ENCODE peak calls at places on chromosomes 1 and 21, in five cellular contexts. E is progenitor cell of endocrine pancreas, K is mammary epithelial cell, Z is AG10803, H is adrenal gland. O is an unnamed sample.

GRCh38 chr1:206002833-206003532 is at the start of gene RAB7B:
- DNase-seq in H (peak), K (peak), Z (peak), E (no peak), O (peak)

GRCh38 chr1:241423541-241424479 is 66.8 kb upstream of the RGS7 start:
- DNase-seq in K (no peak), E (peak), H (peak), Z (peak), O (no peak)

GRCh38 chr1:214446772-214447556 is 104.4 kb downstream of the PTPN14 start:
- DNase-seq in Z (peak), E (peak), K (peak), H (no peak), O (peak)

GRCh38 chr1:154493276-154493675 is 8.7 kb upstream of the TDRD10 start:
- DNase-seq in Z (no peak), H (peak), K (no peak), E (no peak), O (no peak)

GRCh38 chr1:12166834-12167492 is at the start of gene TNFRSF1B:
- DNase-seq in E (peak), Z (peak), H (no peak), K (peak), O (peak)

GRCh38 chr21:37758997-37759396 is 157.3 kb downstream of the KCNJ6 start:
- DNase-seq in Z (peak), K (peak), H (no peak), E (peak), O (peak)

GRCh38 chr1:167799747-167800146 is 78.0 kb downstream of the MPZL1 start:
- DNase-seq in H (no peak), K (peak), E (no peak), Z (no peak), O (no peak)

GRCh38 chr1:171869097-171869496 is 27.8 kb downstream of the DNM3 start:
- DNase-seq in E (no peak), K (peak), Z (peak), H (no peak), O (peak)

GRCh38 chr1:23475134-23475628 is 8.8 kb downstream of the ASAP3 start:
- DNase-seq in Z (peak), H (peak), E (no peak), K (peak), O (no peak)

GRCh38 chr1:167110586-167110985 is 16.7 kb downstream of the STYXL2 start:
- DNase-seq in Z (no peak), E (no peak), K (no peak), H (no peak), O (no peak)

GRCh38 chr1:36838866-36839265 is 195.4 kb downstream of the GRIK3 start:
- DNase-seq in Z (no peak), K (no peak), H (no peak), E (no peak), O (no peak)

GRCh38 chr21:16195476-16195875 is 465.7 kb downstream of the USP25 start:
- DNase-seq in E (no peak), K (peak), Z (peak), H (no peak), O (no peak)

GRCh38 chr1:157961805-157962762 is 31.4 kb upstream of the KIRREL1 start:
- DNase-seq in E (no peak), Z (peak), H (peak), K (peak), O (no peak)

GRCh38 chr1:153880962-153881361 is 41.8 kb downstream of the GATAD2B start:
- DNase-seq in E (no peak), H (peak), Z (peak), K (peak), O (peak)

GRCh38 chr21:37119421-37120218 is 46.6 kb downstream of the TTC3 start:
- DNase-seq in H (no peak), E (no peak), Z (no peak), K (no peak), O (no peak)

GRCh38 chr1:107862064-107862463 is 102.9 kb downstream of the VAV3 start:
- DNase-seq in K (no peak), H (no peak), E (no peak), Z (no peak), O (no peak)

GRCh38 chr1:917466-918091 is 6.1 kb upstream of the SAMD11 start:
- DNase-seq in E (no peak), H (no peak), K (no peak), Z (no peak), O (no peak)

GRCh38 chr1:176552217-176552974 is 89.4 kb downstream of the PAPPA2 start:
- DNase-seq in E (no peak), H (no peak), Z (no peak), K (no peak), O (no peak)

DNA sequence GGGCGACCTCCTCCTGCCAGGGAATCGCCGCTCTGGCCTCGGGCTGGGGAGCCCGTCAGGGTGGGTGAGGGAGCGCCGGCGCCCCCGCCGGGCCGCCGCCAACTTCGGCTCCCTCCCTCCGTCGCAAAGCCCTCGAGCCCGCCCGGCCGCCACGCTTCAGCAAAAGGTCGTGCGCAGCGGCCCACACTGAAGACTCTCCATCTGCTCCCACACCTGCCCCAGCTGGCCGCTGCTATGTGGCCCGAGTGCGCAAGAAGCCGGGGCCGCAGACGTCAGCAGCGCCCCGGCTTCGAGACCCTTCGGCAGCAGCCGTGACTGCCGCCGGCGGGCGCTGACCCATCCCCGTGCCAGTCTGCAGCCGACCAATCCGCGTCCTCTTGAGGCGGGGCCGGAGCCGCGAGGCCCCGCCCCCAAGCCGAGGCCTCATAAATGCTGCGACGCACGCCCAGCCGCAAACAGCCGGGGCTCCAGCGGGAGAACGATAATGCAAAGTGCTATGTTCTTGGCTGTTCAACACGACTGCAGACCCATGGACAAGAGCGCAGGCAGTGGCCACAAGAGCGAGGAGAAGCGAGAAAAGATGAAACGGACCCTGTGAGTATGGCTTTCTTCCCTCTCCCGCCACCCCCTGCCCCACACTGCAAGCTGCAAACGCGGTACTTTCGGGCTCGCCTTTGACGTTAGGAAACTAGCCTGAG is at the start of gene RGS2:
- DNase-seq in K (peak), Z (peak), E (peak), H (peak), O (peak)
- TF ChIP-seq CTCF in K (no peak), Z (no peak), E (peak), H (no peak), O (no peak)

GRCh38 chr1:45820797-45821196 is 17.4 kb downstream of the MAST2 start:
- DNase-seq in K (no peak), Z (peak), H (no peak), E (no peak), O (no peak)

GRCh38 chr1:45828841-45829240 is 25.4 kb downstream of the MAST2 start:
- DNase-seq in E (no peak), K (no peak), H (no peak), Z (no peak), O (no peak)

GRCh38 chr1:45827256-45827655 is 23.8 kb downstream of the MAST2 start:
- DNase-seq in Z (no peak), H (no peak), K (no peak), E (no peak), O (no peak)

GRCh38 chr1:45822644-45823043 is 19.2 kb downstream of the MAST2 start:
- DNase-seq in K (no peak), H (no peak), Z (no peak), E (no peak), O (no peak)

GRCh38 chr1:45824607-45825006 is 21.2 kb downstream of the MAST2 start:
- DNase-seq in K (no peak), Z (no peak), H (no peak), E (no peak), O (no peak)
- TF ChIP-seq CTCF in K (no peak), Z (no peak), H (no peak), E (no peak), O (no peak)

GRCh38 chr1:87120779-87121178 is 206.3 kb downstream of the HS2ST1 start:
- DNase-seq in K (no peak), E (no peak), H (no peak), Z (no peak), O (no peak)
- TF ChIP-seq CTCF in K (peak), E (peak), H (no peak), Z (peak), O (no peak)

GRCh38 chr1:170790651-170791071 is 126.7 kb downstream of the PRRX1 start:
- DNase-seq in H (no peak), Z (peak), K (no peak), E (no peak), O (no peak)

GRCh38 chr1:170789063-170789462 is 125.1 kb downstream of the PRRX1 start:
- DNase-seq in E (no peak), K (no peak), H (no peak), Z (no peak), O (no peak)

GRCh38 chr1:170791941-170792340 is 128.0 kb downstream of the PRRX1 start:
- DNase-seq in E (no peak), Z (peak), H (no peak), K (no peak), O (no peak)

DNA sequence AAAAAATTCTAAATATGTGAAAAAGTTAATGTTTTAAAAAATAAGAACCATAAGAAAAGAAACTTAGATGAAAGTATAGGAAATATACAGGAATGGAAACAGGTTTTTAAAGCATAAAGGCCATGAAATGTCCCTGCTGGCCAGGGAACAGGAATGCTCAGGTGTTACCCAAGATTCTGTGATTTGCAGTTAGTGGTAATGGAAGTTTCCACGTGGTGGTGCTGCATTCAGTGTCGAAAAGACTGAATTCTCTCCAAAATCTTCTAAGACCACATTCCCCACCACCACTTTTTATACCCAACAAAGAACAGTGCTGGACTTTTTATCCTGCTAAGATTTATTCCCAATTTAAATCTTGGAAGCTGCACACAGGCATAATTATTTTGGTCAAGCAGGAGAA is 126.2 kb downstream of the PRRX1 start:
- DNase-seq in Z (no peak), H (no peak), E (no peak), K (no peak), O (no peak)
- TF ChIP-seq CTCF in Z (peak), H (no peak), E (no peak), K (no peak), O (no peak)